ENCODE peak calls at places on chromosomes 2 and 18, in eight cellular contexts. One of them, this sample, is unnamed. For H3K9me3, the result is how much of the 10 kb centered on the place peaks cover.

GRCh38 chr18:58846325-58846724 is 18.4 kb upstream of the ZNF532 start:
- DNase-seq in lung: no peak
- DNase-seq in hepatocyte: no peak
- DNase-seq in colonic mucosa: no peak
- DNase-seq in psoas muscle: no peak
- DNase-seq in right atrium auricular region: no peak
- DNase-seq in CD4-positive, alpha-beta T cell: no peak
- DNase-seq in thyroid gland: no peak
- DNase-seq in this sample: no peak

GRCh38 chr2:234409590-234409989 is 87.3 kb downstream of the ARL4C start:
- DNase-seq in lung: no peak
- DNase-seq in hepatocyte: no peak
- DNase-seq in colonic mucosa: no peak
- DNase-seq in psoas muscle: no peak
- DNase-seq in right atrium auricular region: no peak
- DNase-seq in CD4-positive, alpha-beta T cell: no peak
- DNase-seq in thyroid gland: no peak
- DNase-seq in this sample: no peak

GRCh38 chr2:6993230-6993640 is 76.0 kb downstream of the RNF144A start:
- DNase-seq in lung: no peak
- DNase-seq in hepatocyte: no peak
- DNase-seq in colonic mucosa: no peak
- DNase-seq in psoas muscle: peak
- DNase-seq in right atrium auricular region: no peak
- DNase-seq in CD4-positive, alpha-beta T cell: no peak
- DNase-seq in thyroid gland: peak
- DNase-seq in this sample: peak

GRCh38 chr2:240781471-240782220 is 38.4 kb downstream of the KIF1A start:
- DNase-seq in lung: no peak
- DNase-seq in hepatocyte: no peak
- DNase-seq in colonic mucosa: no peak
- DNase-seq in psoas muscle: peak
- DNase-seq in right atrium auricular region: no peak
- DNase-seq in CD4-positive, alpha-beta T cell: no peak
- DNase-seq in thyroid gland: no peak
- DNase-seq in this sample: no peak

GRCh38 chr2:71822463-71822862 is 325.2 kb downstream of the CYP26B1 start:
- DNase-seq in lung: no peak
- DNase-seq in hepatocyte: no peak
- DNase-seq in colonic mucosa: no peak
- DNase-seq in psoas muscle: no peak
- DNase-seq in right atrium auricular region: no peak
- DNase-seq in CD4-positive, alpha-beta T cell: no peak
- DNase-seq in thyroid gland: no peak
- DNase-seq in this sample: no peak

GRCh38 chr2:121475811-121476571 is 54.7 kb upstream of the RNU4ATAC start:
- DNase-seq in lung: no peak
- DNase-seq in hepatocyte: no peak
- DNase-seq in colonic mucosa: no peak
- DNase-seq in psoas muscle: no peak
- DNase-seq in right atrium auricular region: no peak
- DNase-seq in CD4-positive, alpha-beta T cell: no peak
- DNase-seq in thyroid gland: no peak
- DNase-seq in this sample: no peak

GRCh38 chr2:185862657-185863398 is 124.2 kb downstream of the FSIP2 start:
- DNase-seq in lung: no peak
- DNase-seq in hepatocyte: no peak
- DNase-seq in colonic mucosa: no peak
- DNase-seq in psoas muscle: no peak
- DNase-seq in right atrium auricular region: no peak
- DNase-seq in CD4-positive, alpha-beta T cell: no peak
- DNase-seq in thyroid gland: no peak
- DNase-seq in this sample: no peak

GRCh38 chr18:40094441-40094840 is 1860.6 kb upstream of the PIK3C3 start:
- DNase-seq in lung: no peak
- DNase-seq in hepatocyte: no peak
- DNase-seq in colonic mucosa: no peak
- DNase-seq in psoas muscle: no peak
- DNase-seq in right atrium auricular region: no peak
- DNase-seq in CD4-positive, alpha-beta T cell: no peak
- DNase-seq in thyroid gland: no peak
- DNase-seq in this sample: no peak

GRCh38 chr2:85999131-85999831 is 106.4 kb downstream of the POLR1A start:
- DNase-seq in lung: no peak
- DNase-seq in hepatocyte: peak
- DNase-seq in colonic mucosa: no peak
- DNase-seq in psoas muscle: no peak
- DNase-seq in right atrium auricular region: no peak
- DNase-seq in CD4-positive, alpha-beta T cell: peak
- DNase-seq in thyroid gland: no peak
- DNase-seq in this sample: peak

GRCh38 chr2:6352247-6352646 is 513.5 kb downstream of the CMPK2 start:
- DNase-seq in lung: no peak
- DNase-seq in hepatocyte: no peak
- DNase-seq in colonic mucosa: no peak
- DNase-seq in psoas muscle: no peak
- DNase-seq in right atrium auricular region: no peak
- DNase-seq in CD4-positive, alpha-beta T cell: no peak
- DNase-seq in thyroid gland: no peak
- DNase-seq in this sample: no peak

GRCh38 chr18:62784966-62785413 is 69.6 kb downstream of the PHLPP1 start:
- DNase-seq in lung: no peak
- DNase-seq in hepatocyte: no peak
- DNase-seq in colonic mucosa: no peak
- DNase-seq in psoas muscle: peak
- DNase-seq in right atrium auricular region: no peak
- DNase-seq in CD4-positive, alpha-beta T cell: no peak
- DNase-seq in thyroid gland: no peak
- DNase-seq in this sample: no peak

GRCh38 chr18:63320690-63321265 is 1.2 kb upstream of the BCL2 start:
- DNase-seq in lung: peak
- DNase-seq in hepatocyte: peak
- DNase-seq in colonic mucosa: peak
- DNase-seq in psoas muscle: peak
- DNase-seq in right atrium auricular region: no peak
- DNase-seq in CD4-positive, alpha-beta T cell: peak
- DNase-seq in thyroid gland: peak
- DNase-seq in this sample: peak

GRCh38 chr2:233142355-233142897 is 82.3 kb downstream of the INPP5D start:
- DNase-seq in lung: no peak
- DNase-seq in hepatocyte: no peak
- DNase-seq in colonic mucosa: no peak
- DNase-seq in psoas muscle: no peak
- DNase-seq in right atrium auricular region: no peak
- DNase-seq in CD4-positive, alpha-beta T cell: no peak
- DNase-seq in thyroid gland: no peak
- DNase-seq in this sample: no peak

GRCh38 chr2:112093216-112093615 is 38.1 kb downstream of the TMEM87B start:
- DNase-seq in lung: no peak
- DNase-seq in hepatocyte: no peak
- DNase-seq in colonic mucosa: no peak
- DNase-seq in psoas muscle: no peak
- DNase-seq in right atrium auricular region: no peak
- DNase-seq in CD4-positive, alpha-beta T cell: no peak
- DNase-seq in thyroid gland: no peak
- DNase-seq in this sample: no peak

GRCh38 chr2:235171511-235172130 is 219.8 kb downstream of the SH3BP4 start:
- DNase-seq in lung: no peak
- DNase-seq in hepatocyte: peak
- DNase-seq in colonic mucosa: no peak
- DNase-seq in psoas muscle: no peak
- DNase-seq in right atrium auricular region: no peak
- DNase-seq in CD4-positive, alpha-beta T cell: no peak
- DNase-seq in thyroid gland: no peak
- DNase-seq in this sample: no peak

GRCh38 chr2:45728458-45728942 is 77.0 kb downstream of the PRKCE start:
- DNase-seq in lung: no peak
- DNase-seq in hepatocyte: no peak
- DNase-seq in colonic mucosa: no peak
- DNase-seq in psoas muscle: no peak
- DNase-seq in right atrium auricular region: no peak
- DNase-seq in CD4-positive, alpha-beta T cell: no peak
- DNase-seq in thyroid gland: no peak
- DNase-seq in this sample: no peak

GRCh38 chr2:63000801-63001200 is 49.8 kb upstream of the OTX1 start:
- DNase-seq in lung: no peak
- DNase-seq in hepatocyte: peak
- DNase-seq in colonic mucosa: no peak
- DNase-seq in psoas muscle: no peak
- DNase-seq in right atrium auricular region: no peak
- DNase-seq in CD4-positive, alpha-beta T cell: no peak
- DNase-seq in thyroid gland: no peak
- DNase-seq in this sample: no peak

GRCh38 chr2:54773233-54773632 is 49.8 kb downstream of the EML6 start:
- DNase-seq in lung: no peak
- DNase-seq in hepatocyte: no peak
- DNase-seq in colonic mucosa: no peak
- DNase-seq in psoas muscle: no peak
- DNase-seq in right atrium auricular region: no peak
- DNase-seq in CD4-positive, alpha-beta T cell: no peak
- DNase-seq in thyroid gland: no peak
- DNase-seq in this sample: no peak

GRCh38 chr2:54772110-54772509 is 48.6 kb downstream of the EML6 start:
- DNase-seq in lung: no peak
- DNase-seq in hepatocyte: no peak
- DNase-seq in colonic mucosa: no peak
- DNase-seq in psoas muscle: no peak
- DNase-seq in right atrium auricular region: no peak
- DNase-seq in CD4-positive, alpha-beta T cell: no peak
- DNase-seq in thyroid gland: no peak
- DNase-seq in this sample: peak

GRCh38 chr2:54772531-54772930 is 49.1 kb downstream of the EML6 start:
- DNase-seq in lung: no peak
- DNase-seq in hepatocyte: no peak
- DNase-seq in colonic mucosa: no peak
- DNase-seq in psoas muscle: no peak
- DNase-seq in right atrium auricular region: no peak
- DNase-seq in CD4-positive, alpha-beta T cell: no peak
- DNase-seq in thyroid gland: no peak
- DNase-seq in this sample: no peak

GRCh38 chr2:54775710-54776109 is 52.2 kb downstream of the EML6 start:
- DNase-seq in lung: no peak
- DNase-seq in hepatocyte: no peak
- DNase-seq in colonic mucosa: no peak
- DNase-seq in psoas muscle: no peak
- DNase-seq in right atrium auricular region: no peak
- DNase-seq in CD4-positive, alpha-beta T cell: no peak
- DNase-seq in thyroid gland: no peak
- DNase-seq in this sample: no peak

DNA sequence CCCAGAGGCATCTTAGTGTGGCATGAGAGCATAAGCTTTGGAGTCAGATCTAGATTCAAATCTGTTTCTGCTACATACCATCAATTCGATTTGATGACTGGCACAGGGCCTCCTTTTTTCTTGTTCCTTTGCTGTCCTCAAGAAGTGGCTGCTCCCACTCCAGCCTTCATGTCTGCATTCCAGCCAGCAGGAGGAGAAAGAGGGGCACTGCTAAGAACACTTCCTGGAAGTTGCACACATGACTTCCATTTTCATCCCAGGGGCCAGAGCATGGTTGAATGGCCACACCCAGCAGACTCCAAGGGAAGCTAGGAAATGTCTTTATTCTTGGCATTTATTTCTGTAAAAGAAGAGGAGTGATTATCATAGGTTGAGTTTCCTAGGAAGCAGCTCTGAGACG is 50.4 kb downstream of the EML6 start:
- DNase-seq in lung: no peak
- DNase-seq in hepatocyte: no peak
- DNase-seq in colonic mucosa: no peak
- DNase-seq in psoas muscle: no peak
- DNase-seq in right atrium auricular region: no peak
- DNase-seq in CD4-positive, alpha-beta T cell: no peak
- DNase-seq in thyroid gland: no peak
- DNase-seq in this sample: no peak
- H3K9me3 ChIP-seq in lung: under half
- H3K9me3 ChIP-seq in hepatocyte: under half
- H3K9me3 ChIP-seq in colonic mucosa: under half
- H3K9me3 ChIP-seq in psoas muscle: under half
- H3K9me3 ChIP-seq in right atrium auricular region: under half
- H3K9me3 ChIP-seq in CD4-positive, alpha-beta T cell: under half
- H3K9me3 ChIP-seq in thyroid gland: under half
- H3K9me3 ChIP-seq in this sample: under half

GRCh38 chr2:70161069-70161534 is 29.7 kb downstream of the C2orf42 start:
- DNase-seq in lung: no peak
- DNase-seq in hepatocyte: no peak
- DNase-seq in colonic mucosa: no peak
- DNase-seq in psoas muscle: no peak
- DNase-seq in right atrium auricular region: no peak
- DNase-seq in CD4-positive, alpha-beta T cell: no peak
- DNase-seq in thyroid gland: no peak
- DNase-seq in this sample: no peak
- H3K9me3 ChIP-seq in lung: under half
- H3K9me3 ChIP-seq in hepatocyte: under half
- H3K9me3 ChIP-seq in colonic mucosa: under half
- H3K9me3 ChIP-seq in psoas muscle: under half
- H3K9me3 ChIP-seq in right atrium auricular region: under half
- H3K9me3 ChIP-seq in CD4-positive, alpha-beta T cell: under half
- H3K9me3 ChIP-seq in thyroid gland: under half
- H3K9me3 ChIP-seq in this sample: under half

DNA sequence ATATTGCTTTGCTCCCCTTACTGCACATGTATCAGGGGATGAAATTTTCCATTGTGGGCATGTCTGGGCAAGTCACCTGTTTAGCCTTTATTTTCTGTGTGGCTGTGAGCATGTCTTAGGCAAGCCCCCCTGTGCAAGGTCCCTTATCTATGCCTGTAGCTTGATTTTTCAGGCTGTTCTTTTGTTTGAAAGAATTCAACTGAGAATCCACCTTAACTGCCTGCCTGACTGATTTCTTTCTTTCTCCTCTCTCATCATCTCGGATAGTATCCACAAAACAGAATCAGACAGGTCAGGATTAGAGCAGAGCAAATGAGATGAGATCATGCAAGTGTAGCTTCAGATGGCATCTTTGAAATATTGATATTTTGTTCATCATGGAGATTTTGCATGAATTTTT is 1147.5 kb upstream of the ACVR2A start:
- DNase-seq in lung: no peak
- DNase-seq in hepatocyte: no peak
- DNase-seq in colonic mucosa: no peak
- DNase-seq in psoas muscle: no peak
- DNase-seq in right atrium auricular region: no peak
- DNase-seq in CD4-positive, alpha-beta T cell: no peak
- DNase-seq in thyroid gland: no peak
- DNase-seq in this sample: no peak
- H3K9me3 ChIP-seq in lung: under half
- H3K9me3 ChIP-seq in hepatocyte: under half
- H3K9me3 ChIP-seq in colonic mucosa: under half
- H3K9me3 ChIP-seq in psoas muscle: under half
- H3K9me3 ChIP-seq in right atrium auricular region: under half
- H3K9me3 ChIP-seq in CD4-positive, alpha-beta T cell: under half
- H3K9me3 ChIP-seq in thyroid gland: under half
- H3K9me3 ChIP-seq in this sample: under half

DNA sequence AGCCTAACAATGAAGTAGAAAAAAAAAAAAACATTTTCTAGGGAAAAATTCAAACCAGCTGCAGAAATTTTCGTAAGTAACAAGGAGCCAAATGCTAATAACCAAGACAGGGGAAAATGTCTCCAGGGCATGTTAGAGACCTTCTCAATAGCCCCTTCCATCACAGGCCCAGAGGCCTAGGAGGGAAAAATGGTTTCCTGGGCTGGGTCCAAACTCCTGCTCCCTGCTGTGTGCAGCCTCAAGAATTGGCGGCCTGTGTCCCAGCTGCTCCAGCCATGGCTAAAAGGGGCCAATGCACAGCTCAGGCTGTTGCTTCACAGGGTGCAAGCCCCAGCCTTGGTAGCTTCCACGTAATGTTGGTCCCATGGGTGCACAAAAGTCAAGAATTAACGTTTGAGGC is 266.2 kb downstream of the ZEB2 start:
- DNase-seq in lung: no peak
- DNase-seq in hepatocyte: no peak
- DNase-seq in colonic mucosa: no peak
- DNase-seq in psoas muscle: no peak
- DNase-seq in right atrium auricular region: no peak
- DNase-seq in CD4-positive, alpha-beta T cell: no peak
- DNase-seq in thyroid gland: no peak
- DNase-seq in this sample: no peak
- H3K9me3 ChIP-seq in lung: under half
- H3K9me3 ChIP-seq in hepatocyte: under half
- H3K9me3 ChIP-seq in colonic mucosa: under half
- H3K9me3 ChIP-seq in psoas muscle: under half
- H3K9me3 ChIP-seq in right atrium auricular region: under half
- H3K9me3 ChIP-seq in CD4-positive, alpha-beta T cell: under half
- H3K9me3 ChIP-seq in thyroid gland: under half
- H3K9me3 ChIP-seq in this sample: under half